ENCODE peak calls at places on chromosomes 13 and 19, in nine cellular contexts. M, Y, K, V, F, D, A, G and R are unnamed samples.

GRCh38 chr19:11378319-11379189 is 4.1 kb downstream of the SWSAP1 start:
- DNase-seq in Y (no peak), G (peak), F (peak), D (peak), A (no peak), M (peak), K (peak), V (peak), R (peak)

GRCh38 chr13:48155850-48156249 is 60.9 kb upstream of the MED4 start:
- DNase-seq in A (peak), V (no peak), D (peak), F (peak), K (no peak), Y (no peak), M (no peak), G (no peak), R (no peak)

GRCh38 chr19:12757544-12758274 is 6.1 kb downstream of the BEST2 start:
- DNase-seq in G (peak), Y (peak), A (peak), V (peak), F (peak), D (peak), M (peak), K (peak), R (peak)

GRCh38 chr13:48532473-48533206 is at the start of gene RCBTB2:
- DNase-seq in K (peak), M (peak), V (peak), F (peak), Y (peak), A (peak), D (peak), G (peak), R (peak)

GRCh38 chr19:30625947-30626346 is 253.8 kb downstream of the ZNF536 start:
- DNase-seq in V (no peak), Y (no peak), F (no peak), D (no peak), A (no peak), K (no peak), G (no peak), M (no peak), R (no peak)

GRCh38 chr19:5292453-5292842 is 48.2 kb downstream of the PTPRS start:
- DNase-seq in G (no peak), A (no peak), F (peak), V (peak), M (peak), Y (no peak), D (peak), K (peak), R (no peak)

GRCh38 chr19:2799273-2800020 is 14.1 kb downstream of the THOP1 start:
- DNase-seq in F (no peak), V (no peak), G (no peak), M (no peak), K (no peak), D (no peak), A (no peak), Y (no peak), R (no peak)

GRCh38 chr13:103062079-103062478 is 4.1 kb downstream of the SLC10A2 start:
- DNase-seq in V (no peak), F (no peak), A (no peak), Y (no peak), M (no peak), G (no peak), K (no peak), D (no peak), R (no peak)

GRCh38 chr13:75432045-75432444 is 49.9 kb downstream of the TBC1D4 start:
- DNase-seq in D (peak), V (no peak), F (no peak), K (no peak), G (peak), A (no peak), Y (no peak), M (no peak), R (no peak)

GRCh38 chr13:34805347-34805746 is 136.7 kb upstream of the NBEA start:
- DNase-seq in V (no peak), F (peak), A (no peak), K (no peak), Y (no peak), M (no peak), G (no peak), D (no peak), R (no peak)

GRCh38 chr13:48731957-48732569 is 78.3 kb downstream of the CYSLTR2 start:
- DNase-seq in A (peak), G (peak), V (peak), K (peak), D (peak), F (peak), M (peak), Y (peak), R (peak)

GRCh38 chr13:105952233-105952767 is 583.2 kb downstream of the EFNB2 start:
- DNase-seq in K (no peak), V (no peak), G (no peak), D (no peak), Y (no peak), F (no peak), A (no peak), M (no peak), R (no peak)

GRCh38 chr13:109355875-109356428 is 430.4 kb downstream of the IRS2 start:
- DNase-seq in V (no peak), K (no peak), G (no peak), M (no peak), F (no peak), D (no peak), A (no peak), Y (no peak), R (no peak)

GRCh38 chr19:13974073-13974472 is 21.8 kb downstream of the DCAF15 start:
- DNase-seq in M (peak), Y (no peak), G (peak), D (no peak), K (peak), F (peak), V (peak), A (peak), R (peak)

GRCh38 chr19:52297601-52298358 is 811 bp downstream of the ZNF480 start:
- DNase-seq in Y (no peak), V (no peak), F (no peak), A (no peak), G (no peak), K (peak), M (no peak), D (no peak), R (peak)

GRCh38 chr19:1748115-1748702 is 5.1 kb upstream of the ONECUT3 start:
- DNase-seq in M (peak), G (peak), Y (no peak), K (no peak), V (peak), D (no peak), F (no peak), A (no peak), R (no peak)

GRCh38 chr13:98462241-98462882 is 114.5 kb downstream of the STK24 start:
- DNase-seq in G (no peak), Y (no peak), F (no peak), V (no peak), M (no peak), A (no peak), D (no peak), K (no peak), R (no peak)

GRCh38 chr13:102779426-102780159 is 6.0 kb upstream of the TEX30 start:
- DNase-seq in G (no peak), D (no peak), F (no peak), Y (peak), K (peak), M (no peak), A (no peak), V (no peak), R (no peak)

GRCh38 chr13:66468656-66469055 is 761.5 kb downstream of the PCDH9 start:
- DNase-seq in M (no peak), V (no peak), K (no peak), G (no peak), A (no peak), D (no peak), Y (no peak), F (no peak), R (no peak)

GRCh38 chr13:21516806-21517205 is 57.7 kb upstream of the ZDHHC20 start:
- DNase-seq in A (no peak), D (no peak), K (peak), Y (no peak), F (no peak), G (no peak), M (no peak), V (no peak), R (no peak)

GRCh38 chr13:35489050-35489449 is 12.6 kb upstream of the MAB21L1 start:
- DNase-seq in G (no peak), A (no peak), Y (no peak), K (no peak), M (no peak), D (no peak), V (no peak), F (no peak), R (no peak)

GRCh38 chr19:30784850-30785459 is 412.8 kb downstream of the ZNF536 start:
- DNase-seq in K (no peak), G (peak), Y (peak), F (peak), D (peak), V (peak), A (no peak), M (peak), R (peak)

GRCh38 chr13:69603144-69603853 is 504.3 kb upstream of the ATXN8OS start:
- DNase-seq in G (no peak), D (no peak), M (no peak), Y (no peak), V (no peak), K (no peak), A (no peak), F (no peak), R (no peak)

GRCh38 chr19:21841784-21842097 is 5.8 kb upstream of the ZNF43 start:
- DNase-seq in A (no peak), G (no peak), V (no peak), D (no peak), K (no peak), M (no peak), Y (no peak), F (no peak), R (no peak)

GRCh38 chr13:24605923-24606372 is 74.3 kb upstream of the ATP12A start:
- DNase-seq in D (peak), G (peak), V (no peak), M (peak), K (no peak), F (peak), Y (peak), A (peak), R (peak)

GRCh38 chr13:93361703-93362102 is 135.1 kb downstream of the GPC6 start:
- DNase-seq in G (no peak), V (no peak), Y (no peak), F (no peak), K (no peak), A (no peak), M (peak), D (no peak), R (no peak)

GRCh38 chr19:2055871-2056809 is 5.1 kb upstream of the MKNK2 start:
- DNase-seq in K (peak), G (peak), A (peak), V (peak), F (peak), D (peak), M (peak), Y (no peak), R (no peak)

GRCh38 chr13:43005460-43006236 is 13.6 kb upstream of the EPSTI1 start:
- DNase-seq in G (peak), F (peak), A (no peak), K (no peak), D (peak), Y (no peak), M (no peak), V (no peak), R (no peak)

GRCh38 chr13:99388334-99388923 is 81.2 kb upstream of the GPR183 start:
- DNase-seq in G (no peak), K (no peak), M (no peak), F (no peak), A (no peak), V (no peak), D (no peak), Y (no peak), R (no peak)

GRCh38 chr13:33260168-33261098 is 25.1 kb downstream of the STARD13 start:
- DNase-seq in M (peak), G (no peak), V (no peak), A (peak), K (no peak), Y (no peak), F (no peak), D (peak), R (no peak)

GRCh38 chr19:31054430-31054829 is 294.8 kb downstream of the TSHZ3 start:
- DNase-seq in V (peak), F (no peak), D (peak), G (peak), K (peak), M (peak), A (no peak), Y (no peak), R (peak)

GRCh38 chr13:77637583-77637982 is 59.9 kb upstream of the SLAIN1 start:
- DNase-seq in A (no peak), D (no peak), K (no peak), M (peak), V (no peak), Y (no peak), G (no peak), F (no peak), R (peak)

GRCh38 chr19:2720777-2721569 is at the start of gene DIRAS1:
- DNase-seq in M (no peak), V (no peak), Y (no peak), G (peak), F (no peak), D (peak), K (peak), A (no peak), R (peak)

GRCh38 chr13:97843201-97843600 is 110.3 kb upstream of the IPO5 start:
- DNase-seq in D (no peak), Y (no peak), V (no peak), K (no peak), F (no peak), M (no peak), G (no peak), A (no peak), R (no peak)

GRCh38 chr13:89115307-89115706 is 1444.1 kb downstream of the SLITRK5 start:
- DNase-seq in D (no peak), K (no peak), M (no peak), G (peak), V (no peak), A (no peak), Y (no peak), F (no peak), R (peak)

GRCh38 chr19:50162988-50163387 is at the start of gene IZUMO2:
- DNase-seq in D (no peak), Y (no peak), M (no peak), G (peak), A (no peak), V (no peak), F (no peak), K (no peak), R (no peak)

GRCh38 chr19:39704181-39705044 is at the start of gene LGALS14:
- DNase-seq in G (no peak), A (no peak), M (peak), F (no peak), Y (peak), K (no peak), D (no peak), V (peak), R (no peak)

GRCh38 chr19:17680235-17680722 is 7.9 kb downstream of the UNC13A start:
- DNase-seq in G (peak), Y (no peak), V (peak), K (no peak), M (peak), D (peak), A (peak), F (peak), R (peak)

GRCh38 chr19:17682273-17682672 is 5.9 kb downstream of the UNC13A start:
- DNase-seq in K (no peak), M (no peak), A (no peak), F (no peak), V (no peak), D (no peak), Y (no peak), G (no peak), R (no peak)

GRCh38 chr19:17681505-17682125 is 6.5 kb downstream of the UNC13A start:
- DNase-seq in M (peak), Y (peak), D (peak), V (peak), A (no peak), K (no peak), F (peak), G (peak), R (peak)

GRCh38 chr19:17678836-17679235 is 9.3 kb downstream of the UNC13A start:
- DNase-seq in V (no peak), F (no peak), D (no peak), Y (no peak), M (no peak), A (no peak), K (no peak), G (no peak), R (no peak)

GRCh38 chr19:17679526-17680234 is 8.5 kb downstream of the UNC13A start:
- DNase-seq in A (no peak), D (peak), G (peak), M (no peak), Y (no peak), K (no peak), V (no peak), F (no peak), R (peak)
- H3K4me3 ChIP-seq in A (peak), D (peak), G (peak), M (no peak), Y (no peak), K (no peak), V (no peak), F (no peak), R (peak)

GRCh38 chr19:16593181-16593580 is 21.0 kb upstream of the SLC35E1 start:
- DNase-seq in G (no peak), F (no peak), V (peak), M (no peak), D (no peak), Y (peak), K (no peak), A (no peak), R (no peak)

GRCh38 chr19:16595097-16595496 is 22.9 kb upstream of the SLC35E1 start:
- DNase-seq in M (no peak), Y (peak), A (no peak), G (no peak), V (no peak), K (no peak), D (no peak), F (no peak), R (no peak)

GRCh38 chr19:16594131-16594586 is 21.9 kb upstream of the SLC35E1 start:
- DNase-seq in K (no peak), V (no peak), F (no peak), D (no peak), M (no peak), A (no peak), Y (peak), G (no peak), R (no peak)

GRCh38 chr19:16596399-16596798 is 24.2 kb upstream of the SLC35E1 start:
- DNase-seq in F (no peak), D (no peak), A (no peak), K (no peak), V (no peak), Y (no peak), G (no peak), M (no peak), R (no peak)

DNA sequence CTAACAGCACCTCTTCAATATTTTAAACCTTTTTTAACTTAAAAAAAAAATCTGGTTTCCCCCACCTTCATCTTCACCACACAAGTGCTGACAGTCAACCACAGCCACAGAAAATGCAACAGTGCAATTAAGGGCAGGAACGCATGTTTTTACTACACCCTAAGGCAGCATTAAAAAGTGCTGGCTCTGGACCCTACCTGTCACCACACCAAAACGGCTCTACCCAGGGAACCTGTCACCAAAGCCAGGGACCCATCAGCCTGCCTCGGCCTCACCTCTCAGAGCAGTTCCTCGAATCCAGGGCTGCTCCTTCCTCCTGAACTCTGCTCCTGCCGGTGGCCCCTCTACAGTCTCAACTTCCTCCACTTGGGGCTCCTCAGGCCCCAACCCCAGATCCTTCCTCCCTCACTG is 22.5 kb upstream of the SLC35E1 start:
- DNase-seq in G (no peak), F (no peak), A (no peak), D (no peak), Y (peak), V (no peak), M (no peak), K (no peak), R (no peak)
- TF ChIP-seq EZH2phosphoT487 in G (no peak), F (no peak), A (no peak), D (no peak), Y (no peak), V (no peak), M (no peak), K (no peak), R (no peak)

DNA sequence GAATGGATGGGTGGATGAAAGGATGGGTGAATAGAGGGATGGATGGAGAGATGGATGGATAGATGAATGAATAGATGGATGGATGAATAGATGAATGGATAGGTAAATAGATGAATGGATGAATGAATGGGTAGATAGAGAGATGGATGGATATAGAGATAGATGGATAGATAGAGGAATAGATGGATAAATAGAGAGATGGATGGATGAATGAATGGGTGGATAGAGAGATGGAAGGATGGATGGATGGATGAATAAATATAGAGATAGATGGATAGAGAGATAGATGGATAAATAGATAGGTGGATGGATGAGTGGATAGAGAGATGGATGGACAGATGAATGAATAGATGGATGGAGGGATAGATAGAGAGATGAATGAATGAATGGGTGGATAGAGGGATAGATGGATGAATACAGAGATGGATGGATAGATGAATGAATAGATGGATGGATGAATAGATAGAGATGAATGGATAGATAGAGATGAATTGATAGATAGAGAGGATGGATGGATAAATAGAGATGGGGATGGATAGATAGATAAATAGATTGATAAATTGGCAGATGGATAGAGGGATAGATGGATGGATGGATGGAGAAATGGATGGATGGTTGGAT is 106.7 kb upstream of the SOX1 start:
- DNase-seq in F (no peak), D (no peak), Y (no peak), G (no peak), A (no peak), M (no peak), V (no peak), K (no peak), R (no peak)
- H3K4me3 ChIP-seq in F (no peak), D (no peak), Y (no peak), G (no peak), A (no peak), M (no peak), V (no peak), K (no peak), R (no peak)

DNA sequence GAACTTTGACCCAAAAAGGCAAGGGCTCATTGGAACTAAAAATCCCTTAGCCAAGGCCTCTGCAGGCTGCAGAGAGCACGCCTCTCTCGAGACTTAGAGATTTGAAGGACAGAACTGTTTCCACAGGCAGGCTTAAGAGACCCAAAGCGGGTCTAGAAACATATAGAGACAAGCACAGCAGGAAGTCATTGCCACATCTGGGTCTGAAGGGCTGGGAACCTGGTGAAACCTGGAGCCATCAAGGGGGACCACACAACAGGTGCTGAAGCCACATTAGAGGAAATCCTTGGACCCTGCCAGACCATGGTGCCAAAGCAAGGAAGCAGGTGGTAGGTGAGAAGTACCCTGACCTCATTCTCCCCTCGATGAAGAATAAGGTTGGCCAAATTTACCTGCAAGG is 33.8 kb upstream of the LRCH1 start:
- DNase-seq in A (no peak), K (no peak), G (no peak), M (no peak), V (no peak), F (no peak), D (no peak), Y (no peak), R (no peak)
- TF ChIP-seq EZH2phosphoT487 in A (no peak), K (no peak), G (no peak), M (no peak), V (no peak), F (no peak), D (no peak), Y (no peak), R (no peak)

GRCh38 chr19:46634045-46634655 is 1.9 kb downstream of the GNG8 start:
- DNase-seq in A (peak), F (peak), D (peak), M (peak), K (peak), Y (peak), G (peak), V (peak), R (peak)
- H3K4me3 ChIP-seq in A (peak), F (peak), D (peak), M (no peak), K (no peak), Y (peak), G (peak), V (peak), R (peak)

GRCh38 chr13:57212989-57213388 is 46.0 kb downstream of the PRR20E start:
- DNase-seq in F (no peak), G (no peak), V (no peak), M (no peak), D (no peak), Y (no peak), K (no peak), A (no peak), R (no peak)
- TF ChIP-seq EZH2phosphoT487 in F (no peak), G (no peak), V (no peak), M (no peak), D (no peak), Y (no peak), K (no peak), A (no peak), R (no peak)